ENCODE peak calls at places on chromosomes 13 and 19, in five cellular contexts. E, C, O, V and W are unnamed samples.

GRCh38 chr19:3266092-3266693 is 41.7 kb downstream of the CELF5 start:
- DNase-seq in E (no peak), O (no peak), V (no peak), C (no peak), W (no peak)

GRCh38 chr13:83716121-83716520 is 166.2 kb downstream of the SLITRK1 start:
- DNase-seq in V (no peak), C (no peak), E (no peak), O (no peak), W (no peak)

GRCh38 chr13:53788286-53788685 is 759.7 kb downstream of the OLFM4 start:
- DNase-seq in O (no peak), V (no peak), E (no peak), C (no peak), W (peak)

GRCh38 chr19:6459356-6460098 is at the start of gene SLC25A23:
- DNase-seq in E (peak), V (no peak), C (peak), O (peak), W (peak)

GRCh38 chr13:74529968-74530367 is 395.8 kb upstream of the KLF12 start:
- DNase-seq in V (no peak), C (no peak), O (no peak), E (no peak), W (no peak)

GRCh38 chr13:24161980-24162517 is 1.5 kb downstream of the SPATA13 start:
- DNase-seq in E (no peak), V (no peak), O (no peak), C (no peak), W (no peak)

GRCh38 chr13:44884076-44884729 is 105.1 kb downstream of the NUFIP1 start:
- DNase-seq in O (no peak), E (no peak), C (no peak), V (no peak), W (no peak)

GRCh38 chr13:38350114-38350617 is 515 bp downstream of the UFM1 start:
- DNase-seq in C (peak), V (no peak), O (peak), E (peak), W (peak)

GRCh38 chr13:42653694-42654093 is 79.7 kb downstream of the TNFSF11 start:
- DNase-seq in E (no peak), V (no peak), O (no peak), C (no peak), W (no peak)

GRCh38 chr19:50315773-50316448 is 13.3 kb downstream of the KCNC3 start:
- DNase-seq in V (no peak), C (peak), E (no peak), O (no peak), W (peak)

GRCh38 chr13:78121459-78122348 is 203.1 kb upstream of the EDNRB start:
- DNase-seq in O (no peak), E (peak), C (peak), V (peak), W (peak)

GRCh38 chr13:38849316-38849715 is 141.3 kb downstream of the STOML3 start:
- DNase-seq in E (no peak), C (no peak), V (no peak), O (no peak), W (no peak)

GRCh38 chr19:15432018-15432494 is 13.3 kb upstream of the AKAP8L start:
- DNase-seq in V (no peak), O (no peak), C (no peak), E (no peak), W (no peak)

GRCh38 chr19:4985551-4985991 is 16.7 kb downstream of the KDM4B start:
- DNase-seq in E (no peak), C (no peak), O (no peak), V (no peak), W (no peak)

GRCh38 chr13:36490055-36490454 is 57.8 kb downstream of the CCNA1 start:
- DNase-seq in E (no peak), O (no peak), C (no peak), V (no peak), W (no peak)

GRCh38 chr19:8641221-8641907 is 10.9 kb downstream of the NFILZ start:
- DNase-seq in C (no peak), O (no peak), E (no peak), V (no peak), W (no peak)

GRCh38 chr13:109162248-109163051 is 533.0 kb downstream of the MYO16 start:
- DNase-seq in O (no peak), E (peak), V (peak), C (no peak), W (no peak)

GRCh38 chr13:84760956-84761355 is 878.7 kb upstream of the SLITRK1 start:
- DNase-seq in O (no peak), C (no peak), V (no peak), E (no peak), W (no peak)

GRCh38 chr13:29428310-29428991 is 167.0 kb downstream of the SLC7A1 start:
- DNase-seq in V (peak), O (peak), C (peak), E (no peak), W (peak)

GRCh38 chr13:65744761-65745160 is 1485.4 kb downstream of the PCDH9 start:
- DNase-seq in V (no peak), C (no peak), E (no peak), O (no peak), W (no peak)

GRCh38 chr19:18590273-18591272 is 2.0 kb downstream of the REX1BD start:
- DNase-seq in V (no peak), E (no peak), C (peak), O (peak), W (peak)

GRCh38 chr19:47021536-47022139 is 2.0 kb downstream of the NPAS1 start:
- DNase-seq in O (no peak), E (no peak), V (no peak), C (no peak), W (no peak)

GRCh38 chr19:45769821-45770191 is 754 bp upstream of the SIX5 start:
- DNase-seq in C (peak), V (no peak), E (no peak), O (peak), W (no peak)

GRCh38 chr19:41373993-41374392 is 2.3 kb upstream of the TMEM91 start:
- DNase-seq in V (peak), E (no peak), O (peak), C (peak), W (no peak)

GRCh38 chr13:98746968-98747367 is 5.5 kb downstream of the SLC15A1 start:
- DNase-seq in V (no peak), C (no peak), O (no peak), E (no peak), W (no peak)

GRCh38 chr13:112990783-112991182 is 21.8 kb downstream of the MCF2L start:
- DNase-seq in E (no peak), V (peak), C (peak), O (no peak), W (peak)

GRCh38 chr13:95641961-95642621 is 2.4 kb downstream of the DZIP1 start:
- DNase-seq in O (peak), C (peak), E (no peak), V (no peak), W (no peak)

GRCh38 chr13:103031332-103031873 is 34.8 kb downstream of the SLC10A2 start:
- DNase-seq in C (no peak), V (no peak), O (no peak), E (no peak), W (no peak)

GRCh38 chr13:45108716-45109706 is 11.3 kb upstream of the GTF2F2 start:
- DNase-seq in E (no peak), O (no peak), C (no peak), V (no peak), W (no peak)

GRCh38 chr19:41321600-41322270 is 11.8 kb downstream of the CCDC97 start:
- DNase-seq in V (no peak), C (no peak), E (no peak), O (no peak), W (no peak)

GRCh38 chr13:92806215-92806614 is 420.4 kb upstream of the GPC6 start:
- DNase-seq in C (no peak), O (no peak), V (no peak), E (no peak), W (no peak)

GRCh38 chr13:100523994-100524393 is 64.6 kb downstream of the GGACT start:
- DNase-seq in O (no peak), E (no peak), C (no peak), V (no peak), W (no peak)

GRCh38 chr19:23823952-23824389 is 65.3 kb upstream of the ZNF681 start:
- DNase-seq in V (no peak), C (peak), O (no peak), E (no peak), W (no peak)

GRCh38 chr13:21537105-21537504 is 66.9 kb downstream of the MICU2 start:
- DNase-seq in O (no peak), C (no peak), V (no peak), E (no peak), W (no peak)